ENCODE peak calls at places on chromosomes 12 and 14, in five cellular contexts. A is A549, X is GM23338, Y is K562, F is HL-60. H is an unnamed sample.

GRCh38 chr14:96095581-96096476 is 56.7 kb downstream of the C14orf132 start:
- DNase-seq in Y (no peak), X (peak; percentile 43), F (no peak), A (peak; percentile 56), H (no peak)

GRCh38 chr12:122093098-122093883 is 14.7 kb downstream of the MLXIP start:
- DNase-seq in Y (no peak), X (no peak), A (no peak), F (no peak), H (no peak)

GRCh38 chr12:48180424-48180823 is 3.0 kb upstream of the CCDC184 start:
- DNase-seq in A (no peak), X (no peak), Y (no peak), F (no peak), H (no peak)

GRCh38 chr14:104805941-104806624 is 5.2 kb downstream of the ZBTB42 start:
- DNase-seq in Y (no peak), A (no peak), X (no peak), F (no peak), H (no peak)

GRCh38 chr12:42638011-42638410 is 48.5 kb upstream of the PRICKLE1 start:
- DNase-seq in X (no peak), A (no peak), F (no peak), Y (no peak), H (no peak)

GRCh38 chr12:51224625-51225024 is 6.8 kb upstream of the POU6F1 start:
- DNase-seq in A (no peak), F (no peak), Y (no peak), X (no peak), H (no peak)

GRCh38 chr12:14785568-14785967 is 17.7 kb downstream of the WBP11 start:
- DNase-seq in Y (no peak), F (no peak), A (no peak), X (no peak), H (no peak)

GRCh38 chr12:109863961-109864712 is 16.2 kb downstream of the GLTP start:
- DNase-seq in X (no peak), Y (no peak), A (no peak), F (peak; percentile 83), H (no peak)

GRCh38 chr12:57795354-57795753 is 12.8 kb downstream of the TSFM start:
- DNase-seq in F (no peak), Y (no peak), A (no peak), X (no peak), H (no peak)

DNA sequence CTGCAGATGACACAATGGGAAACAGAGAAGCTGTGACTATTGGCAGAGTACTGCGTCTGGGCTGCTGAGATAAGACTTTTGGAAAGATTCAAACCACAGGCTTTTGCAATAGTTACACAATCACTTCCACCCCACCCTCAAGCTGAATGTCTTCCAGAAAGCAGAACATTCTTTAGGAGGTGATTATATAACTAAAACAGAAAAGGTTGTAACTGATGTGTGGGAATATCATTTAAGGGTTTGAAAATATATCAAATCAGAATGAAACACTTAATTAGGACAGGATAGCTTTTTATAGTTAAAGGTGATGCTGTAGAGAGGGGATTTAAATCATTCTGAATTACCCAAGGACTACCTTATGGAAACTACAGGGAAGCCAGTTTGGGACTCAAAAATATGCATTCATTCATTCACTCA is 75.2 kb upstream of the TMPO start:
- DNase-seq in F (peak; percentile 95), Y (peak; percentile 87), A (no peak), X (no peak), H (no peak)
- TF ChIP-seq REST in F (peak; percentile 42), Y (no peak), A (no peak), X (no peak), H (no peak)

DNA sequence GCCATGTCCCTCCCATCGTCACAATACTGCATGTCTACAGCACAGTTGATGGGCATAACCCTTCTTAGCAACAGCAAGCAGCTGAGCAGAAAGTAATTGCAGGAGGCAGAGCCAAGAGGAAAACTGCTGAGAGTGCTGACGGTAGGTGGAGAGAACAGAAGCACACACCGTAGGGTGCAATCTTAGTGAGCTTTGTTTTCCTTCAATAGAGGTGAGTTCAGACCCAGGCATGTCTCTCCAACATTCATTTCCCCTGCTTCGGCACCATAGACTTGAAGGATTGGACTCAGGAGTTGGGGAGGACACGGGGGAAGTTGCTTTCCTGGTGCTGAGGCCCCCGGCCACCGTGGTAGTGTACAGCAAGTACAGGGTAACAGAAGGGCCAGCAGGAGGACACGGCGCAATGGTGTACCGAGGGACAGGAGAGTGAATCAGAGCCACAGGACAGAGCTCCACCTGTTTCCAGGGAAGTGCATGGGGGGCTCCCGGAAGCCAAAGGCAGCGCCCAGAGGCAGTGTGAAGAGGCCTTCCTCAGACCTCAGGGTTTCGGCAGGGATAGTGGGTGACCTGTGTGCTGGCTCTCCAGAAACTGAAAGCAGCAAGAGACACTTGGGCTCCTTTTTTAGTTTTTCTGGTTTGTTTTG is 36.3 kb upstream of the SINHCAF start:
- DNase-seq in A (no peak), Y (peak; percentile 16), F (peak; percentile 36), X (peak; percentile 54), H (no peak)
- TF ChIP-seq REST in A (no peak), Y (no peak), F (no peak), X (no peak), H (no peak)

GRCh38 chr12:111154180-111154579 is 214.7 kb downstream of the PHETA1 start:
- DNase-seq in F (no peak), X (peak; percentile 60), A (no peak), Y (no peak), H (no peak)
- TF ChIP-seq REST in F (no peak), X (no peak), A (no peak), Y (no peak), H (no peak)

GRCh38 chr14:80095623-80096022 is 115.7 kb downstream of the DIO2 start:
- DNase-seq in Y (no peak), A (peak; percentile 2), X (no peak), F (no peak), H (no peak)
- TF ChIP-seq REST in Y (no peak), A (no peak), X (no peak), F (no peak), H (no peak)

DNA sequence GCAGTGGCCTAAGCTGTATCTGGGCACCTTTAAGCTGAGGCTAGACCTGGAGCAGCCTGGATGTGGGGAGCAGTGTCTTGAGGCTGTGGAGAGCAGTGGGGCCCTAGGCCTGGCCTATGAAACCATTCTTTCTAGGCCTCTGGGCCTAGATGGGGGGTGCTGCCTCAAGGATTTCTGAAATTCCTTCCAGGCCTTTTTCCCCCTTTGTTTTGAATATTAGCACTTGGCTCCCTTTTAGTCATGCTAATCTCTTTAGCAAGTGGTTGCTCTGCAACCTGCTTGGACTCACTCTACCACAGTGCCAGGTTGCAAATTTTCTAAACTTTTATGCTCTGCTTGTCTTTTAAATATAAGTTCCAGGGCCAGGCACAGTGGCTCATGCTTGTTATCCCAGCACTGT is 41.6 kb upstream of the RFX4 start:
- DNase-seq in A (no peak), X (peak; percentile 41), F (no peak), Y (no peak), H (no peak)
- TF ChIP-seq REST in A (no peak), X (no peak), F (no peak), Y (no peak), H (no peak)

GRCh38 chr14:54691525-54692260 is 124.8 kb downstream of the SAMD4A start:
- DNase-seq in X (peak; percentile 90), A (peak; percentile 59), F (peak; percentile 17), Y (peak; percentile 60), H (peak; percentile 53)
- TF ChIP-seq REST in X (no peak), A (no peak), F (no peak), Y (no peak), H (no peak)

H was measured in HCT116.